ENCODE peak calls at places on chromosomes 1 and 21, in ten cellular contexts. J is omental fat pad, F is esophagus squamous epithelium, R is GM13976, A is cardiac fibroblast, V is T1000, D is Kasumi-1, I is astrocyte of the spinal cord, M is astrocyte of the hippocampus, G is activated T-cell treated with anti-CD3 and anti-CD28 coated beads for 1 hour. O is an unnamed sample.

GRCh38 chr1:228058172-228058980 is 24.1 kb upstream of the ARF1 start:
- DNase-seq in D (no peak), F (no peak), G (no peak), I (no peak), M (no peak), R (no peak), A (no peak), V (no peak), J (no peak), O (peak; percentile 29)

GRCh38 chr1:54459714-54460113 is 53.5 kb upstream of the SSBP3 start:
- DNase-seq in M (no peak), R (no peak), I (no peak), J (no peak), D (no peak), V (no peak), G (no peak), A (no peak), F (no peak), O (no peak)

GRCh38 chr1:64470670-64471217 is 815 bp downstream of the CACHD1 start:
- DNase-seq in M (peak; percentile 66), A (peak; percentile 18), F (no peak), I (peak; percentile 32), R (peak; percentile 32), D (peak; percentile 7), J (no peak), V (no peak), G (no peak), O (no peak)

GRCh38 chr1:184393924-184394323 is 7.1 kb downstream of the C1orf21 start:
- DNase-seq in I (no peak), R (no peak), D (no peak), F (no peak), A (peak; percentile 33), J (no peak), G (no peak), M (no peak), V (no peak), O (no peak)

GRCh38 chr1:248849637-248850036 is 9.2 kb downstream of the ZNF692 start:
- DNase-seq in R (no peak), G (no peak), I (no peak), J (no peak), V (no peak), M (no peak), F (no peak), D (no peak), A (no peak), O (no peak)

GRCh38 chr1:155062151-155062686 is 1.3 kb upstream of the EFNA4 start:
- DNase-seq in A (no peak), I (no peak), F (no peak), D (no peak), J (no peak), G (no peak), V (no peak), R (no peak), M (no peak), O (no peak)

GRCh38 chr21:41927727-41928409 is 25.9 kb downstream of the C2CD2 start:
- DNase-seq in R (peak; percentile 51), I (no peak), J (no peak), G (no peak), D (peak; percentile 53), M (no peak), F (no peak), V (no peak), A (no peak), O (no peak)

GRCh38 chr1:207619833-207620572 is 24.9 kb upstream of the CR1L start:
- DNase-seq in D (peak; percentile 80), F (no peak), V (no peak), A (peak; percentile 63), R (peak; percentile 52), M (peak; percentile 46), G (no peak), J (no peak), I (peak; percentile 34), O (no peak)

GRCh38 chr21:25903599-25903998 is 168.8 kb downstream of the GABPA start:
- DNase-seq in M (no peak), A (no peak), G (no peak), F (no peak), I (no peak), R (no peak), D (no peak), V (no peak), J (no peak), O (no peak)

GRCh38 chr1:230270940-230271325 is 155.2 kb downstream of the PGBD5 start:
- DNase-seq in D (peak; percentile 76), F (no peak), M (no peak), J (no peak), R (no peak), V (no peak), A (no peak), I (no peak), G (no peak), O (no peak)

GRCh38 chr1:66436378-66437135 is 97.4 kb upstream of the SGIP1 start:
- DNase-seq in J (no peak), F (no peak), R (peak; percentile 32), M (peak; percentile 75), A (peak; percentile 70), G (no peak), I (peak; percentile 87), D (peak; percentile 53), V (peak; percentile 58), O (peak; percentile 72)